ENCODE peak calls at places on chromosomes 13 and 19, in four cellular contexts. O is frontal cortex, H is mucosa of descending colon, F is heart left ventricle. Y is an unnamed sample.

GRCh38 chr13:94917814-94918213 is 205.5 kb upstream of the SOX21 start:
- DNase-seq in O (no peak), H (no peak), F (no peak), Y (peak)

GRCh38 chr19:1131718-1132552 is 28.1 kb downstream of the GPX4 start:
- DNase-seq in O (peak), H (peak), F (peak), Y (peak)

GRCh38 chr13:114130131-114130707 is 2.2 kb downstream of the RASA3 start:
- DNase-seq in O (no peak), H (no peak), F (no peak), Y (no peak)

GRCh38 chr13:99192480-99192879 is 8.2 kb upstream of the UBAC2 start:
- DNase-seq in O (no peak), H (no peak), F (no peak), Y (no peak)

GRCh38 chr13:85386424-85386823 is 412.8 kb downstream of the SLITRK6 start:
- DNase-seq in O (no peak), H (no peak), F (no peak), Y (no peak)

GRCh38 chr19:49434907-49435577 is 6.3 kb downstream of the SLC17A7 start:
- DNase-seq in O (no peak), H (peak), F (no peak), Y (no peak)

GRCh38 chr13:114111577-114111976 is 20.8 kb downstream of the RASA3 start:
- DNase-seq in O (no peak), H (peak), F (no peak), Y (no peak)

GRCh38 chr13:61255035-61255796 is 160.4 kb downstream of the PCDH20 start:
- DNase-seq in O (no peak), H (no peak), F (no peak), Y (peak)

GRCh38 chr13:73045036-73045435 is 13.8 kb upstream of the KLF5 start:
- DNase-seq in O (no peak), H (no peak), F (no peak), Y (no peak)

GRCh38 chr19:55459950-55460657 is 1.3 kb downstream of the ISOC2 start:
- DNase-seq in O (no peak), H (no peak), F (no peak), Y (no peak)

Y was measured in endothelial cell.